ENCODE peak calls at places on chromosomes 7 and 10, in nine cellular contexts. C, W, V, Y, A, I, R, E and N are unnamed samples.

GRCh38 chr7:373818-374705 is 84.1 kb downstream of the FOXL3 start:
- DNase-seq in V (no peak), E (no peak), I (no peak), R (no peak), W (no peak), A (peak), Y (no peak), C (peak), N (no peak)

GRCh38 chr10:5945561-5946418 is 31.6 kb downstream of the IL15RA start:
- DNase-seq in W (peak), A (no peak), C (peak), Y (no peak), R (peak), I (no peak), V (peak), E (no peak), N (no peak)

GRCh38 chr7:142496545-142496991 is 238.7 kb upstream of the PRSS58 start:
- DNase-seq in Y (no peak), W (no peak), A (no peak), C (no peak), I (no peak), E (no peak), R (no peak), V (peak), N (peak)

GRCh38 chr10:21499910-21500577 is 25.4 kb downstream of the SKIDA1 start:
- DNase-seq in R (peak), I (peak), A (no peak), C (no peak), E (no peak), V (no peak), Y (no peak), W (no peak), N (peak)

GRCh38 chr7:50531401-50531906 is 33.8 kb downstream of the DDC start:
- DNase-seq in A (peak), R (no peak), V (peak), C (no peak), W (no peak), Y (no peak), E (no peak), I (no peak), N (no peak)

GRCh38 chr10:71661060-71661622 is 58.4 kb downstream of the C10orf105 start:
- DNase-seq in I (peak), A (peak), Y (no peak), E (no peak), V (peak), R (no peak), W (no peak), C (no peak), N (no peak)

GRCh38 chr10:99345350-99345749 is 16.2 kb downstream of the CNNM1 start:
- DNase-seq in A (no peak), R (no peak), I (no peak), E (no peak), Y (no peak), W (no peak), V (no peak), C (no peak), N (no peak)

GRCh38 chr7:93316730-93317129 is 84.6 kb downstream of the VPS50 start:
- DNase-seq in E (no peak), Y (no peak), I (no peak), A (no peak), C (no peak), W (no peak), V (no peak), R (no peak), N (no peak)

GRCh38 chr7:74253331-74253730 is 868 bp downstream of the RFC2 start:
- DNase-seq in A (no peak), W (no peak), E (no peak), Y (no peak), V (no peak), R (no peak), I (no peak), C (no peak), N (no peak)

GRCh38 chr7:151968357-151968756 is 12.1 kb downstream of the GALNTL5 start:
- DNase-seq in I (no peak), C (no peak), W (no peak), A (no peak), E (no peak), Y (no peak), V (no peak), R (peak), N (no peak)

GRCh38 chr7:36281945-36282727 is 107.5 kb upstream of the ANLN start:
- DNase-seq in E (no peak), V (no peak), Y (no peak), W (no peak), R (no peak), A (peak), C (no peak), I (no peak), N (no peak)

GRCh38 chr10:454860-455259 is 234.6 kb downstream of the DIP2C start:
- DNase-seq in A (no peak), V (no peak), R (peak), Y (no peak), I (no peak), C (no peak), E (no peak), W (no peak), N (no peak)

GRCh38 chr10:93006435-93007039 is 54.1 kb upstream of the CYP26C1 start:
- DNase-seq in Y (no peak), R (no peak), V (peak), E (no peak), C (no peak), I (no peak), A (no peak), W (no peak), N (peak)

GRCh38 chr7:38190010-38190409 is 12.0 kb downstream of the STARD3NL start:
- DNase-seq in Y (no peak), R (no peak), C (no peak), W (no peak), A (no peak), V (no peak), E (no peak), I (no peak), N (no peak)

GRCh38 chr10:19572056-19572455 is 244.2 kb upstream of the PLXDC2 start:
- DNase-seq in W (no peak), C (no peak), V (no peak), I (no peak), R (no peak), A (no peak), Y (no peak), E (no peak), N (no peak)

GRCh38 chr10:96460316-96460715 is 53.4 kb downstream of the TLL2 start:
- DNase-seq in W (no peak), R (no peak), E (no peak), A (no peak), C (no peak), V (no peak), Y (no peak), I (no peak), N (no peak)

GRCh38 chr7:148022832-148023231 is 567.7 kb upstream of the C7orf33 start:
- DNase-seq in I (no peak), C (no peak), R (no peak), A (no peak), E (no peak), V (no peak), W (no peak), Y (no peak), N (no peak)

GRCh38 chr10:123140164-123140982 is 4.6 kb downstream of the HMX3 start:
- DNase-seq in I (no peak), R (no peak), C (no peak), A (no peak), E (no peak), Y (no peak), W (no peak), V (peak), N (peak)

GRCh38 chr10:123390332-123390731 is 236.1 kb downstream of the BUB3 start:
- DNase-seq in R (no peak), I (no peak), W (no peak), E (no peak), A (peak), V (peak), Y (no peak), C (no peak), N (no peak)

GRCh38 chr10:20955355-20955893 is 58.3 kb upstream of the NEBL start:
- DNase-seq in A (peak), Y (no peak), C (no peak), R (no peak), I (no peak), E (no peak), W (no peak), V (no peak), N (no peak)

GRCh38 chr7:4796453-4796852 is 21.0 kb downstream of the AP5Z1 start:
- DNase-seq in A (no peak), R (no peak), E (no peak), V (no peak), I (no peak), C (no peak), Y (no peak), W (no peak), N (no peak)

GRCh38 chr7:4800487-4800886 is 25.1 kb downstream of the AP5Z1 start:
- DNase-seq in I (no peak), W (no peak), A (no peak), R (no peak), C (no peak), Y (no peak), V (no peak), E (no peak), N (no peak)

GRCh38 chr7:4798706-4799235 is 23.3 kb downstream of the AP5Z1 start:
- DNase-seq in W (no peak), A (no peak), R (no peak), Y (no peak), E (no peak), V (no peak), C (no peak), I (peak), N (no peak)

GRCh38 chr7:4799508-4800268 is 24.3 kb downstream of the AP5Z1 start:
- DNase-seq in A (no peak), E (no peak), V (no peak), C (no peak), I (peak), Y (no peak), R (peak), W (peak), N (no peak)

DNA sequence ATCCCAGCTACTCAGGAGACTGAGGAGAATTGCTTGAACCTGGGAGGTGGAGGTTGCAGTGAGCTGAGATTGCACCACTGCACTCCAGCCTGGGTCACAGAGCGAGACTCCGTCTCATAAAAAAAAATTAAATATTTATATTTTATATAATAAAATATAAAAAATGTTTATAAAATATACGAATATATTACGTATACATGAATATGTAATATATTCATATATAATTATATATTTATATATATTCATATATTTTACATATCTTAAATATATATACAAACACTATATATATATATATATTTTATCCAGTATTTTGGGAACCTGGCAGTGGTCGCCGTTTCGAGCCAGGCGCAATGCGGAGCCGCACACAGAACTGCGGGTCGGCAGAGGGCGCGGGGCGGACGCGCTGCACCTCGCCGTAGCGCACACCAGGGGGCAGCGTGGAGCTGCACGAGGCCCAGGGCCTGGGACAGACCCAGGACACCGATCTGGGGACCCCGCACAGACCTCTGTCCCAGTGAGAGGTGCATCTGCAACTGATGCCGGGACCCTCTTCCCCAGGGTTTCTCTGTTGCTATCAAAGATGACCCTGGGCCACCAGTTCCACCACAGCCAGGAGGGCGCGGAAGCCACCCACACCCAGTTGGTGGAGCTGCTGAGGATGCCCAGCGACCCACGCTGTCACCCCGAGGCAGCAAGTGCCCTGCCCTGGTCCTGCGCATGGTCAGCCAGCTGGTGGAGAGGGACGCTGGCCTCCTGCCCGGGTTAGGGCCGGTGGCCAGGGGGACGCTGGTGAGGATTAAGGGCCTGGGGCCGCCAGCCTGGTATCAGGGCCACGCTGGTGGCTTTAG is 22.7 kb downstream of the AP5Z1 start:
- DNase-seq in A (peak), C (no peak), R (peak), V (peak), Y (no peak), E (peak), I (peak), W (no peak), N (peak)
- TF ChIP-seq CTCF in A (peak), C (peak), R (peak), V (peak), Y (peak), E (peak), I (peak), W (peak), N (peak)

GRCh38 chr10:125217986-125218675 is 57.8 kb upstream of the CTBP2 start:
- DNase-seq in R (no peak), E (no peak), Y (no peak), I (peak), V (peak), A (peak), W (no peak), C (no peak), N (no peak)
- TF ChIP-seq CTCF in R (peak), E (no peak), Y (no peak), I (peak), V (no peak), A (peak), W (no peak), C (peak), N (no peak)

GRCh38 chr7:54839538-54840213 is 80.7 kb upstream of the SEC61G start:
- DNase-seq in I (peak), R (peak), A (peak), W (peak), Y (no peak), V (peak), C (no peak), E (no peak), N (no peak)
- TF ChIP-seq CTCF in I (peak), R (peak), A (peak), W (peak), Y (peak), V (peak), C (peak), E (no peak), N (peak)

GRCh38 chr10:88989824-88990527 is 622 bp upstream of the FAS start:
- DNase-seq in I (no peak), V (no peak), R (no peak), E (no peak), A (no peak), W (no peak), C (no peak), Y (no peak), N (no peak)

GRCh38 chr10:88991900-88992237 is 1.3 kb downstream of the FAS start:
- DNase-seq in A (no peak), R (no peak), V (no peak), E (no peak), W (no peak), I (no peak), C (no peak), Y (no peak), N (peak)

GRCh38 chr10:88990528-88991160 is at the start of gene FAS:
- DNase-seq in Y (peak), V (peak), C (peak), R (peak), E (peak), A (peak), W (peak), I (peak), N (peak)

GRCh38 chr10:88992945-88993537 is 2.4 kb downstream of the FAS start:
- DNase-seq in E (no peak), C (no peak), I (no peak), R (no peak), W (no peak), V (peak), Y (no peak), A (no peak), N (no peak)

GRCh38 chr10:88991161-88991899 is 732 bp downstream of the FAS start:
- DNase-seq in I (peak), W (peak), E (peak), C (peak), V (peak), Y (no peak), A (peak), R (peak), N (peak)
- TF ChIP-seq CTCF in I (no peak), W (no peak), E (no peak), C (peak), V (no peak), Y (peak), A (no peak), R (peak), N (no peak)

DNA sequence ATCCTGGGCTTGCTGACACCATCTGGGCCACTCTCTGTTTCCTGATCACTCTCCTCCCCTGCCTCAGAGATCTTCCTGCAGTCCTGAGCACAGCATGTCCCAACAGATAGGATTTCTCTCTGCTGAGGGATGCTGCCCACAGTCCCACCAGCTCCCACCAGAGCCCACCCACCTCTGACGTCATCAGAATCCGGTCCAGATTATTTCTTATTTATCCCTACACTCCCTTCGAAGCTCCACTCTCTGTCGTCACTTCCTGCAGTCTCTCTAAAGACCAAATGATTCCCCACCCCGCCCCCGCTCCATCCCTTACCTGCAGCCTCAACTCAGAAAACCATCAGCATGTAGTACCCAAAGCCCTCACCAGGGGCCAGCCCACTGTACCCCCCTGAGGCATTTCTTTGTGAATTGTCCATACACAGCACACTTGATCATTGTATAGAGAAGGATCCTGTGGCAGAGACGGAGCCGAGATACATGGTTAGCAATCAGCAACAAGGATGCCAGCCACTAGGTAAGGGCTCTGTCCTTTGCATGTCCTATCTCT is 192.0 kb upstream of the MGMT start:
- DNase-seq in R (no peak), Y (no peak), A (peak), I (peak), C (no peak), V (peak), E (no peak), W (no peak), N (no peak)
- TF ChIP-seq CTCF in R (no peak), Y (peak), A (peak), I (peak), C (no peak), V (peak), E (no peak), W (no peak), N (no peak)

GRCh38 chr10:26448292-26448691 is 10.2 kb downstream of the APBB1IP start:
- DNase-seq in E (no peak), I (no peak), Y (no peak), W (no peak), R (no peak), V (no peak), A (no peak), C (no peak), N (no peak)

GRCh38 chr10:26449726-26450125 is 11.6 kb downstream of the APBB1IP start:
- DNase-seq in A (no peak), I (no peak), V (no peak), E (no peak), R (no peak), C (no peak), Y (no peak), W (no peak), N (no peak)

GRCh38 chr10:26446258-26446657 is 8.1 kb downstream of the APBB1IP start:
- DNase-seq in R (no peak), W (no peak), C (no peak), A (no peak), V (no peak), E (no peak), I (no peak), Y (no peak), N (no peak)

GRCh38 chr10:26451903-26452302 is 13.8 kb downstream of the APBB1IP start:
- DNase-seq in V (no peak), Y (no peak), I (no peak), C (no peak), W (no peak), R (no peak), E (no peak), A (no peak), N (no peak)

DNA sequence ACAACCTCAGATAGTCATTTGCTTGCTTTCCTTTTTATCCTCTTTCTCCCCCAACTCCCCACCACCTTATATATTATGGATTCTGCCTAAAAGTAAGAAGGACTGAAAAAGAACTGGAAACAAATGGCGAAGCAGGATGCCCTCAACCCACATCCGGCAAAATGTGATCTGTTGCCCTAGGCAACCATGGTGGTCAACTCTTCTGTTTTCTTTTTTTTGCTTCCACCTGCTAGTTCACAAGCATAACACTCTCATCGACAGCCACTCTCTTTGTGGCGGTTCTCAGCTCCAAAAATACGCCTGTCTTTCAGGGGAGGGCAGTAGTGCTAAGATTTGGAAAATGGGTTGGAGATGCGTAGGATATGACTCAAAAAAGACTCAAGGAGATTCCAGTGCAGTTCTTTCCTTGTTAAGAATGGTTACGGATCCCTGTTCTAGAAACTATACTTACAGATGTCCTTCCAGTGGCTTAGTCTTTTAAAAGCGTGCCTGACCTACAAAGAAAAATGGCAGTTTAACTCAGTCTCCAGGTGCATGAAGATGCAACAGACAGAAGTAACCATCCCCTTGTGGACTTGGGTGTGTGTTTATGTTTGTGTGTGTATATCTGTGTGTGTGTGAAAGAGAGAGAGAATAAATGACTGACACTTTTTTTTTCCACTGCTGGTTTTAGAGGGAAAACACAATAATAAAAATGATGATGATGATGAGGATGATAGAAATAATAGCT is 10.7 kb downstream of the APBB1IP start:
- DNase-seq in W (no peak), I (no peak), E (peak), V (peak), Y (peak), C (no peak), R (no peak), A (no peak), N (peak)
- TF ChIP-seq CTCF in W (no peak), I (no peak), E (no peak), V (no peak), Y (no peak), C (no peak), R (no peak), A (no peak), N (no peak)

GRCh38 chr7:78095549-78095948 is 297.0 kb downstream of the PHTF2 start:
- DNase-seq in V (no peak), R (no peak), W (no peak), I (no peak), Y (no peak), C (no peak), A (no peak), E (no peak), N (no peak)
- TF ChIP-seq CTCF in V (peak), R (no peak), W (no peak), I (peak), Y (no peak), C (peak), A (peak), E (no peak), N (no peak)